ENCODE peak calls at places on chromosomes 5 and 9, in eight cellular contexts. One of them, this sample, is unnamed.

GRCh38 chr5:64612349-64612961 is 77.8 kb upstream of the SHISAL2B start:
- DNase-seq in A549: peak
- DNase-seq in nephron progenitor cell: peak
- DNase-seq in IMR-90: peak
- DNase-seq in spleen: no peak
- DNase-seq in activated CD8-positive, alpha-beta T cell treated with anti-CD3 and anti-CD28 coated beads for 36 hours: peak
- DNase-seq in fibroblast of pulmonary artery: peak
- DNase-seq in RWPE1: peak
- DNase-seq in this sample: peak

GRCh38 chr9:70924905-70925547 is 196.4 kb downstream of the TRPM3 start:
- DNase-seq in nephron progenitor cell: peak
- DNase-seq in A549: peak
- DNase-seq in fibroblast of pulmonary artery: peak
- DNase-seq in IMR-90: peak
- DNase-seq in RWPE1: peak
- DNase-seq in spleen: no peak
- DNase-seq in activated CD8-positive, alpha-beta T cell treated with anti-CD3 and anti-CD28 coated beads for 36 hours: peak
- DNase-seq in this sample: peak

GRCh38 chr9:116404228-116404627 is 250.6 kb downstream of the PAPPA start:
- DNase-seq in RWPE1: no peak
- DNase-seq in activated CD8-positive, alpha-beta T cell treated with anti-CD3 and anti-CD28 coated beads for 36 hours: no peak
- DNase-seq in spleen: no peak
- DNase-seq in IMR-90: no peak
- DNase-seq in fibroblast of pulmonary artery: no peak
- DNase-seq in nephron progenitor cell: no peak
- DNase-seq in A549: no peak
- DNase-seq in this sample: no peak

GRCh38 chr5:154133591-154133990 is 56.9 kb upstream of the GALNT10 start:
- DNase-seq in spleen: no peak
- DNase-seq in fibroblast of pulmonary artery: no peak
- DNase-seq in activated CD8-positive, alpha-beta T cell treated with anti-CD3 and anti-CD28 coated beads for 36 hours: no peak
- DNase-seq in RWPE1: no peak
- DNase-seq in IMR-90: no peak
- DNase-seq in A549: no peak
- DNase-seq in nephron progenitor cell: peak
- DNase-seq in this sample: no peak

GRCh38 chr9:119086590-119086989 is 282.6 kb downstream of the BRINP1 start:
- DNase-seq in spleen: no peak
- DNase-seq in activated CD8-positive, alpha-beta T cell treated with anti-CD3 and anti-CD28 coated beads for 36 hours: no peak
- DNase-seq in fibroblast of pulmonary artery: no peak
- DNase-seq in nephron progenitor cell: no peak
- DNase-seq in IMR-90: no peak
- DNase-seq in RWPE1: no peak
- DNase-seq in A549: no peak
- DNase-seq in this sample: no peak

GRCh38 chr9:121292801-121293241 is 24.9 kb downstream of the GSN start:
- DNase-seq in nephron progenitor cell: no peak
- DNase-seq in spleen: no peak
- DNase-seq in IMR-90: no peak
- DNase-seq in RWPE1: no peak
- DNase-seq in activated CD8-positive, alpha-beta T cell treated with anti-CD3 and anti-CD28 coated beads for 36 hours: no peak
- DNase-seq in fibroblast of pulmonary artery: no peak
- DNase-seq in A549: no peak
- DNase-seq in this sample: no peak

GRCh38 chr9:127835930-127836586 is 18.4 kb downstream of the ENG start:
- DNase-seq in spleen: no peak
- DNase-seq in fibroblast of pulmonary artery: peak
- DNase-seq in RWPE1: no peak
- DNase-seq in nephron progenitor cell: no peak
- DNase-seq in activated CD8-positive, alpha-beta T cell treated with anti-CD3 and anti-CD28 coated beads for 36 hours: peak
- DNase-seq in A549: no peak
- DNase-seq in IMR-90: peak
- DNase-seq in this sample: no peak

GRCh38 chr9:89410709-89411111 is 87.2 kb downstream of the SEMA4D start:
- DNase-seq in spleen: no peak
- DNase-seq in nephron progenitor cell: no peak
- DNase-seq in RWPE1: peak
- DNase-seq in A549: no peak
- DNase-seq in fibroblast of pulmonary artery: no peak
- DNase-seq in activated CD8-positive, alpha-beta T cell treated with anti-CD3 and anti-CD28 coated beads for 36 hours: peak
- DNase-seq in IMR-90: no peak
- DNase-seq in this sample: no peak

GRCh38 chr9:69671291-69671903 is 774 bp downstream of the APBA1 start:
- DNase-seq in spleen: no peak
- DNase-seq in activated CD8-positive, alpha-beta T cell treated with anti-CD3 and anti-CD28 coated beads for 36 hours: no peak
- DNase-seq in IMR-90: no peak
- DNase-seq in A549: no peak
- DNase-seq in RWPE1: no peak
- DNase-seq in nephron progenitor cell: no peak
- DNase-seq in fibroblast of pulmonary artery: no peak
- DNase-seq in this sample: no peak

GRCh38 chr5:137096149-137097103 is 402.7 kb downstream of the SPOCK1 start:
- DNase-seq in RWPE1: peak
- DNase-seq in IMR-90: peak
- DNase-seq in nephron progenitor cell: no peak
- DNase-seq in fibroblast of pulmonary artery: no peak
- DNase-seq in spleen: no peak
- DNase-seq in activated CD8-positive, alpha-beta T cell treated with anti-CD3 and anti-CD28 coated beads for 36 hours: no peak
- DNase-seq in A549: peak
- DNase-seq in this sample: no peak

GRCh38 chr9:131660466-131661405 is 79.1 kb downstream of the RAPGEF1 start:
- DNase-seq in IMR-90: no peak
- DNase-seq in fibroblast of pulmonary artery: no peak
- DNase-seq in RWPE1: no peak
- DNase-seq in nephron progenitor cell: no peak
- DNase-seq in A549: no peak
- DNase-seq in spleen: no peak
- DNase-seq in activated CD8-positive, alpha-beta T cell treated with anti-CD3 and anti-CD28 coated beads for 36 hours: no peak
- DNase-seq in this sample: no peak

GRCh38 chr5:124461857-124462423 is 284.5 kb downstream of the ZNF608 start:
- DNase-seq in A549: no peak
- DNase-seq in spleen: no peak
- DNase-seq in IMR-90: no peak
- DNase-seq in activated CD8-positive, alpha-beta T cell treated with anti-CD3 and anti-CD28 coated beads for 36 hours: no peak
- DNase-seq in nephron progenitor cell: no peak
- DNase-seq in fibroblast of pulmonary artery: no peak
- DNase-seq in RWPE1: no peak
- DNase-seq in this sample: no peak

GRCh38 chr5:42896523-42896922 is 84.8 kb upstream of the SELENOP start:
- DNase-seq in fibroblast of pulmonary artery: no peak
- DNase-seq in IMR-90: no peak
- DNase-seq in activated CD8-positive, alpha-beta T cell treated with anti-CD3 and anti-CD28 coated beads for 36 hours: no peak
- DNase-seq in nephron progenitor cell: no peak
- DNase-seq in A549: no peak
- DNase-seq in RWPE1: no peak
- DNase-seq in spleen: no peak
- DNase-seq in this sample: no peak

GRCh38 chr5:42888771-42889170 is 77.1 kb upstream of the SELENOP start:
- DNase-seq in fibroblast of pulmonary artery: no peak
- DNase-seq in IMR-90: no peak
- DNase-seq in A549: no peak
- DNase-seq in nephron progenitor cell: no peak
- DNase-seq in spleen: no peak
- DNase-seq in activated CD8-positive, alpha-beta T cell treated with anti-CD3 and anti-CD28 coated beads for 36 hours: no peak
- DNase-seq in RWPE1: no peak
- DNase-seq in this sample: no peak

GRCh38 chr5:42889311-42889933 is 77.7 kb upstream of the SELENOP start:
- DNase-seq in activated CD8-positive, alpha-beta T cell treated with anti-CD3 and anti-CD28 coated beads for 36 hours: peak
- DNase-seq in fibroblast of pulmonary artery: peak
- DNase-seq in nephron progenitor cell: peak
- DNase-seq in A549: peak
- DNase-seq in RWPE1: peak
- DNase-seq in IMR-90: peak
- DNase-seq in spleen: no peak
- DNase-seq in this sample: peak

GRCh38 chr5:42898760-42899159 is 87.1 kb upstream of the SELENOP start:
- DNase-seq in A549: no peak
- DNase-seq in IMR-90: no peak
- DNase-seq in fibroblast of pulmonary artery: no peak
- DNase-seq in nephron progenitor cell: no peak
- DNase-seq in activated CD8-positive, alpha-beta T cell treated with anti-CD3 and anti-CD28 coated beads for 36 hours: no peak
- DNase-seq in RWPE1: no peak
- DNase-seq in spleen: no peak
- DNase-seq in this sample: no peak

DNA sequence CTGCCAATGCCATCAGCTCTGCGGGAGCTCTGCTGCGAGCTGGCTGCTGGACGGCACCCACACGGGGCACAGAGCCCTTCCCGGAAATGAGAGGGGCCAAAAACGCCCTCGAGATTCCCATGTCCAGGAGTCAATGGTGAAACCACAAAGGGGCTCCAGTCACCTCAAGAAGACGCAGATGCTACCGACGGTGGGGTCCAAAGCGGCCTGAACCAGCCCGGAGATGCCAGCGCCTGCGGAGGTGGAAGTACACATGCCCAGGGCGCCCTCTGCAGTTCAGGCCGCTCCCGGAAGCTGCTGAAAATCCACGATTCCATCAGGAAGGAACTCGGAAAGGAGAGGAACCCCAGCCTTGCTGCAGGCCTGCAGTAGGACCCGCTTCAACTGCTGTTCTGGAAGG is 82.4 kb upstream of the SELENOP start:
- DNase-seq in RWPE1: no peak
- DNase-seq in nephron progenitor cell: peak
- DNase-seq in fibroblast of pulmonary artery: no peak
- DNase-seq in spleen: no peak
- DNase-seq in activated CD8-positive, alpha-beta T cell treated with anti-CD3 and anti-CD28 coated beads for 36 hours: no peak
- DNase-seq in A549: no peak
- DNase-seq in IMR-90: no peak
- DNase-seq in this sample: no peak
- TF ChIP-seq CTCF in RWPE1: no peak
- TF ChIP-seq CTCF in nephron progenitor cell: no peak
- TF ChIP-seq CTCF in fibroblast of pulmonary artery: peak
- TF ChIP-seq CTCF in spleen: no peak
- TF ChIP-seq CTCF in activated CD8-positive, alpha-beta T cell treated with anti-CD3 and anti-CD28 coated beads for 36 hours: no peak
- TF ChIP-seq CTCF in A549: no peak
- TF ChIP-seq CTCF in IMR-90: peak
- TF ChIP-seq CTCF in this sample: no peak

DNA sequence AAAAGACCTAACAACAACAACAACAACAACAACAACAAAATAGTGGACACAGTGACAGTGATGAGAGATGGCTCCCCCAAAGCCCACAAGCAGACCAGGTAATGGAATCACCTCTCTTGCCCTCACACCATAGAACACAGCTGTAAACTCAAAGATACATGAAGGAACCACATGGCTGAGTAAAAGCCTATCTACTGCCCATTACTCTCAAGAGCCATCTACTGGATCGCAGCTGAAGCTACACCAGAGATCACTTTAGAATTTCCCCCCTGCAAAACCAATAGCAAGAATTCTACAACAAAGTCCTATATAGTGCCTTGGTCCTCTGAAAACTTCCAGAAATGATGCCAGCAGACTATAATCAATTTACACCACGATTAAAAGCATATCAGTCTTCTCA is 1537.6 kb upstream of the CDH9 start:
- DNase-seq in activated CD8-positive, alpha-beta T cell treated with anti-CD3 and anti-CD28 coated beads for 36 hours: no peak
- DNase-seq in IMR-90: no peak
- DNase-seq in spleen: no peak
- DNase-seq in fibroblast of pulmonary artery: peak
- DNase-seq in A549: no peak
- DNase-seq in nephron progenitor cell: no peak
- DNase-seq in RWPE1: no peak
- DNase-seq in this sample: no peak
- TF ChIP-seq CTCF in activated CD8-positive, alpha-beta T cell treated with anti-CD3 and anti-CD28 coated beads for 36 hours: no peak
- TF ChIP-seq CTCF in IMR-90: no peak
- TF ChIP-seq CTCF in spleen: no peak
- TF ChIP-seq CTCF in fibroblast of pulmonary artery: peak
- TF ChIP-seq CTCF in A549: no peak
- TF ChIP-seq CTCF in nephron progenitor cell: no peak
- TF ChIP-seq CTCF in RWPE1: no peak
- TF ChIP-seq CTCF in this sample: no peak

GRCh38 chr5:98770158-98770910 is 3.1 kb upstream of the RGMB start:
- DNase-seq in spleen: peak
- DNase-seq in RWPE1: no peak
- DNase-seq in activated CD8-positive, alpha-beta T cell treated with anti-CD3 and anti-CD28 coated beads for 36 hours: peak
- DNase-seq in fibroblast of pulmonary artery: peak
- DNase-seq in IMR-90: peak
- DNase-seq in nephron progenitor cell: peak
- DNase-seq in A549: no peak
- DNase-seq in this sample: peak

GRCh38 chr5:98770911-98771322 is 2.5 kb upstream of the RGMB start:
- DNase-seq in nephron progenitor cell: no peak
- DNase-seq in activated CD8-positive, alpha-beta T cell treated with anti-CD3 and anti-CD28 coated beads for 36 hours: no peak
- DNase-seq in IMR-90: peak
- DNase-seq in RWPE1: no peak
- DNase-seq in A549: peak
- DNase-seq in fibroblast of pulmonary artery: peak
- DNase-seq in spleen: no peak
- DNase-seq in this sample: no peak

GRCh38 chr5:98772415-98773213 is 849 bp upstream of the RGMB start:
- DNase-seq in IMR-90: no peak
- DNase-seq in fibroblast of pulmonary artery: peak
- DNase-seq in nephron progenitor cell: peak
- DNase-seq in activated CD8-positive, alpha-beta T cell treated with anti-CD3 and anti-CD28 coated beads for 36 hours: peak
- DNase-seq in spleen: peak
- DNase-seq in RWPE1: peak
- DNase-seq in A549: peak
- DNase-seq in this sample: peak

GRCh38 chr5:98773214-98773463 is 324 bp upstream of the RGMB start:
- DNase-seq in activated CD8-positive, alpha-beta T cell treated with anti-CD3 and anti-CD28 coated beads for 36 hours: no peak
- DNase-seq in RWPE1: no peak
- DNase-seq in fibroblast of pulmonary artery: no peak
- DNase-seq in nephron progenitor cell: no peak
- DNase-seq in A549: no peak
- DNase-seq in spleen: no peak
- DNase-seq in IMR-90: no peak
- DNase-seq in this sample: no peak

GRCh38 chr5:98771389-98772109 is 1.9 kb upstream of the RGMB start:
- DNase-seq in activated CD8-positive, alpha-beta T cell treated with anti-CD3 and anti-CD28 coated beads for 36 hours: peak
- DNase-seq in IMR-90: peak
- DNase-seq in spleen: no peak
- DNase-seq in A549: peak
- DNase-seq in fibroblast of pulmonary artery: peak
- DNase-seq in RWPE1: peak
- DNase-seq in nephron progenitor cell: peak
- DNase-seq in this sample: peak
- TF ChIP-seq CTCF in activated CD8-positive, alpha-beta T cell treated with anti-CD3 and anti-CD28 coated beads for 36 hours: peak
- TF ChIP-seq CTCF in IMR-90: peak
- TF ChIP-seq CTCF in spleen: peak
- TF ChIP-seq CTCF in A549: peak
- TF ChIP-seq CTCF in fibroblast of pulmonary artery: peak
- TF ChIP-seq CTCF in RWPE1: peak
- TF ChIP-seq CTCF in nephron progenitor cell: peak
- TF ChIP-seq CTCF in this sample: peak

DNA sequence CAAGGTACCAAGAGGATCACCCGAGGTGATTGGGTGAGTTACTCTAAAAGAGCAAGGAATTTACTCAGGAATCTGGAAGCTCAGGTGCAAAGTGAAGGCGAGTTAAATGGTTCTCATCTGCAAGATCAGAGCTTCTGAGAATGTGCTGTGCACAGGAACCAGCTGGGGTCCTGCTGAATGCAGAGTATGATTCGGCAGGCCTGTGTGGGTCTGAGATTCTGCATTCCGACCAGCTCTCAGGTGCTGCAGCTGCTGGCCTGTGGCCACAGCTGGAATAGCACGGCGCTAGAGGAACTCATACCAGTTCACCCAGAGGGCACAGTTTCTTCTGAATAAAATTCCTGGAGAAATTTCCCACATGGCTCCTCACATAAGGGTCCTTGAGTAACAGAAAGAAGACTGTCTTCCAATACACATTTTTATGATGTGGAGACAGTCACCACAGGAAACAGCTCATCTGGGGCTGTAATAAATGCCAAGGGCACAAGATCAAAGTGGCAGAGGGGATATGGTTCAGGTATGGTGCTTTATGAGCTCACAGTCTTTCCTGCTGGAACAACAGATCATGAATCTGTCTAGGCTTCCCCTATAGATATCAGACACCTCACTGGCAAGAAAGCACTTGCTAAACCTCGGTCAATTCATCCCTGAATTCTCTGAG is 83.9 kb downstream of the PTPN3 start:
- DNase-seq in RWPE1: no peak
- DNase-seq in activated CD8-positive, alpha-beta T cell treated with anti-CD3 and anti-CD28 coated beads for 36 hours: no peak
- DNase-seq in nephron progenitor cell: no peak
- DNase-seq in A549: no peak
- DNase-seq in fibroblast of pulmonary artery: no peak
- DNase-seq in IMR-90: no peak
- DNase-seq in spleen: no peak
- DNase-seq in this sample: no peak
- TF ChIP-seq CTCF in RWPE1: no peak
- TF ChIP-seq CTCF in activated CD8-positive, alpha-beta T cell treated with anti-CD3 and anti-CD28 coated beads for 36 hours: no peak
- TF ChIP-seq CTCF in nephron progenitor cell: no peak
- TF ChIP-seq CTCF in A549: no peak
- TF ChIP-seq CTCF in fibroblast of pulmonary artery: no peak
- TF ChIP-seq CTCF in IMR-90: no peak
- TF ChIP-seq CTCF in spleen: no peak
- TF ChIP-seq CTCF in this sample: no peak

This sample was measured in Calu3.